ENCODE peak calls at places on chromosomes 4 and X, in four cellular contexts. V is dermis blood vessel endothelial cell; B is stimulated activated CD8-positive, alpha-beta memory T cell treated with anti-CD3 and anti-CD28 coated beads, Interleukin-12 subunit alpha, Interleukin-12 subunit beta, amount 100 ng/mL, for 4 hours; T is amniotic epithelial cell. S is an unnamed sample.

GRCh38 chrX:5971300-5971699 is 257.4 kb downstream of the NLGN4X start:
- DNase-seq in V (no peak), B (no peak), T (no peak), S (no peak)

GRCh38 chr4:91226838-91227237 is 1076.9 kb upstream of the GRID2 start:
- DNase-seq in T (peak), B (no peak), V (no peak), S (no peak)

GRCh38 chrX:8405631-8406030 is 59.0 kb upstream of the VCX3B start:
- DNase-seq in T (no peak), V (no peak), B (no peak), S (no peak)

GRCh38 chr4:108917255-108917654 is 154.4 kb upstream of the ETNPPL start:
- DNase-seq in V (no peak), T (no peak), B (no peak), S (no peak)

GRCh38 chr4:82746705-82747567 is 51.7 kb downstream of the SCD5 start:
- DNase-seq in V (no peak), B (no peak), T (no peak), S (no peak)

GRCh38 chrX:38636949-38637819 is 75.8 kb downstream of the TSPAN7 start:
- DNase-seq in T (no peak), B (no peak), V (peak), S (no peak)

GRCh38 chr4:57424231-57424897 is 314.2 kb upstream of the IGFBP7 start:
- DNase-seq in V (peak), B (no peak), T (peak), S (no peak)

GRCh38 chrX:18955676-18956075 is 28.2 kb downstream of the PHKA2 start:
- DNase-seq in V (no peak), B (no peak), T (no peak), S (no peak)

GRCh38 chrX:65480960-65481359 is 53.6 kb downstream of the LAS1L start:
- DNase-seq in T (no peak), V (no peak), B (no peak), S (no peak)

GRCh38 chr4:158193171-158193749 is 17.0 kb upstream of the TMEM144 start:
- DNase-seq in T (peak), V (peak), B (no peak), S (no peak)

GRCh38 chr4:72286185-72286584 is 254.4 kb downstream of the NPFFR2 start:
- DNase-seq in T (peak), V (peak), B (no peak), S (no peak)

GRCh38 chr4:6417516-6417915 is 54.9 kb downstream of the PPP2R2C start:
- DNase-seq in T (no peak), V (no peak), B (no peak), S (peak)

GRCh38 chr4:127623755-127624087 is 9.0 kb upstream of the INTU start:
- DNase-seq in V (peak), B (no peak), T (no peak), S (no peak)

GRCh38 chrX:124098089-124098488 is 136.6 kb downstream of the STAG2 start:
- DNase-seq in T (peak), V (peak), B (no peak), S (no peak)

GRCh38 chrX:2907295-2907694 is 21.8 kb downstream of the ARSD start:
- DNase-seq in V (no peak), T (no peak), B (no peak), S (no peak)

GRCh38 chr4:38949416-38950051 is 81.9 kb downstream of the FAM114A1 start:
- DNase-seq in B (no peak), V (peak), T (peak), S (no peak)

GRCh38 chr4:100984901-100985300 is 362.4 kb downstream of the PPP3CA start:
- DNase-seq in V (no peak), B (no peak), T (peak), S (no peak)

GRCh38 chrX:41386222-41386990 is 52.4 kb downstream of the DDX3X start:
- DNase-seq in B (no peak), T (peak), V (no peak), S (no peak)

GRCh38 chr4:139530833-139531427 is 25.1 kb downstream of the SETD7 start:
- DNase-seq in B (peak), V (peak), T (peak), S (no peak)

GRCh38 chrX:24479924-24480722 is 15.0 kb downstream of the PDK3 start:
- DNase-seq in B (peak), V (peak), T (peak), S (no peak)

GRCh38 chrX:12118134-12118533 is 20.1 kb upstream of the FRMPD4 start:
- DNase-seq in V (no peak), T (peak), B (no peak), S (no peak)

GRCh38 chrX:44675364-44676024 is 132.8 kb upstream of the FUNDC1 start:
- DNase-seq in T (peak), B (no peak), V (peak), S (no peak)

GRCh38 chrX:51892921-51893745 is at the start of gene MAGED1:
- DNase-seq in V (peak), B (peak), T (peak), S (peak)

GRCh38 chr4:173748353-173748752 is 218.3 kb upstream of the HAND2 start:
- DNase-seq in B (no peak), T (peak), V (no peak), S (no peak)

GRCh38 chr4:74449571-74450297 is 4.8 kb downstream of the AREG start:
- DNase-seq in T (no peak), B (no peak), V (peak), S (no peak)

GRCh38 chr4:167143018-167143417 is 91.3 kb downstream of the SPOCK3 start:
- DNase-seq in B (no peak), T (no peak), V (no peak), S (no peak)

S was measured in kidney.